ENCODE peak calls at places on chromosomes 16 and 17, in seven cellular contexts. T, S, J, E, L, Z and D are unnamed samples.

GRCh38 chr16:71628810-71629209 is 2.8 kb downstream of the MARVELD3 start:
- DNase-seq in J (no peak), L (peak; percentile 64), T (no peak), S (no peak), E (peak; percentile 35), Z (no peak), D (no peak)

GRCh38 chr17:9247401-9247938 is 226.2 kb downstream of the NTN1 start:
- DNase-seq in S (no peak), T (no peak), Z (no peak), L (no peak), E (no peak), J (no peak), D (no peak)

GRCh38 chr17:43784628-43785101 is 4.4 kb downstream of the CFAP97D1 start:
- DNase-seq in L (no peak), E (no peak), T (no peak), Z (no peak), S (no peak), J (no peak), D (no peak)

GRCh38 chr17:39014044-39014794 is 47.0 kb upstream of the FBXO47 start:
- DNase-seq in J (no peak), T (no peak), L (peak; percentile 37), S (no peak), Z (no peak), E (no peak), D (no peak)

GRCh38 chr16:3027983-3028715 is 4.3 kb downstream of the THOC6 start:
- DNase-seq in Z (peak; percentile 87), T (peak; percentile 87), S (peak; percentile 85), J (peak; percentile 90), L (peak; percentile 52), E (peak; percentile 96), D (peak; percentile 77)

GRCh38 chr17:63356275-63356905 is 89.7 kb downstream of the CYB561 start:
- DNase-seq in T (no peak), E (no peak), S (no peak), Z (no peak), L (peak; percentile 47), J (no peak), D (no peak)

GRCh38 chr17:12856451-12856850 is 67.2 kb downstream of the ARHGAP44 start:
- DNase-seq in S (no peak), L (no peak), J (no peak), Z (no peak), E (no peak), T (no peak), D (no peak)

GRCh38 chr17:60080545-60080944 is 1.8 kb upstream of the HEATR6 start:
- DNase-seq in Z (no peak), T (no peak), J (no peak), L (peak; percentile 46), E (no peak), S (no peak), D (no peak)

GRCh38 chr17:3335876-3336275 is 37.7 kb upstream of the OR3A1 start:
- DNase-seq in S (no peak), Z (no peak), E (no peak), J (no peak), T (no peak), L (no peak), D (no peak)

GRCh38 chr17:60525347-60525623 is 757 bp downstream of the APPBP2 start:
- DNase-seq in Z (no peak), S (no peak), T (no peak), E (no peak), J (no peak), L (no peak), D (no peak)

GRCh38 chr16:71769222-71769621 is 39.4 kb downstream of the AP1G1 start:
- DNase-seq in E (no peak), S (no peak), T (no peak), Z (no peak), L (no peak), J (no peak), D (no peak)

GRCh38 chr17:72030067-72030899 is 90.5 kb upstream of the SOX9 start:
- DNase-seq in S (peak; percentile 44), E (peak; percentile 96), J (peak; percentile 16), T (no peak), Z (peak; percentile 5), L (peak; percentile 48), D (peak; percentile 3)

GRCh38 chr16:49458656-49459445 is 85.2 kb downstream of the C16orf78 start:
- DNase-seq in L (no peak), E (no peak), S (no peak), T (no peak), J (no peak), Z (no peak), D (no peak)

GRCh38 chr16:3696425-3697218 is 20.7 kb downstream of the TRAP1 start:
- DNase-seq in L (peak; percentile 58), T (no peak), Z (no peak), E (no peak), S (peak; percentile 11), J (no peak), D (no peak)